ENCODE peak calls at places on chromosomes 11 and 22, in five cellular contexts. A is lower leg skin, F is NCI-H1092 treated with DMSO at 0.1 percent for 48 hours, R is posterior cingulate gyrus, J is smooth muscle cell of the brain vasculature. G is an unnamed sample.

GRCh38 chr11:116651098-116651756 is 121.6 kb downstream of the BUD13 start:
- DNase-seq in F (no peak), J (no peak), R (no peak), A (peak; percentile 53), G (no peak)

GRCh38 chr11:2787816-2788750 is 88.3 kb upstream of the KCNQ1OT1 start:
- DNase-seq in J (no peak), F (no peak), A (peak; percentile 66), R (peak; percentile 4), G (no peak)

GRCh38 chr22:23237201-23237798 is 57.0 kb downstream of the BCR start:
- DNase-seq in J (no peak), A (no peak), F (peak; percentile 93), R (peak; percentile 81), G (no peak)

GRCh38 chr22:42169055-42169469 is 38.5 kb upstream of the CYP2D6 start:
- DNase-seq in R (peak; percentile 47), J (peak; percentile 51), A (no peak), F (peak; percentile 73), G (peak; percentile 7)

GRCh38 chr11:118438314-118438931 is 2.1 kb downstream of the KMT2A start:
- DNase-seq in J (peak; percentile 76), R (peak; percentile 28), F (no peak), A (peak; percentile 87), G (peak; percentile 17)

GRCh38 chr11:93500759-93501158 is 42.4 kb downstream of the SMCO4 start:
- DNase-seq in A (no peak), J (no peak), R (no peak), F (no peak), G (no peak)

GRCh38 chr22:32123657-32124056 is 35.4 kb downstream of the C22orf42 start:
- DNase-seq in F (no peak), A (no peak), J (no peak), R (no peak), G (no peak)

GRCh38 chr11:13207665-13208594 is 69.7 kb upstream of the BMAL1 start:
- DNase-seq in J (no peak), A (no peak), F (peak; percentile 30), R (no peak), G (no peak)

GRCh38 chr22:45237065-45237990 is 3.4 kb downstream of the KIAA0930 start:
- DNase-seq in J (no peak), R (no peak), A (no peak), F (no peak), G (no peak)

GRCh38 chr11:73285721-73286120 is 13.6 kb downstream of the P2RY6 start:
- DNase-seq in R (no peak), F (no peak), A (no peak), J (no peak), G (no peak)

GRCh38 chr11:45930951-45931563 is 8.6 kb downstream of the LARGE2 start:
- DNase-seq in R (no peak), A (no peak), J (no peak), F (no peak), G (no peak)

GRCh38 chr11:61120865-61121831 is 18.9 kb downstream of the CD5 start:
- DNase-seq in J (no peak), R (peak; percentile 37), A (no peak), F (no peak), G (no peak)

GRCh38 chr11:76803023-76803422 is 19.9 kb downstream of the TSKU start:
- DNase-seq in F (no peak), A (no peak), R (no peak), J (no peak), G (no peak)

GRCh38 chr11:116498161-116498560 is 274.6 kb downstream of the BUD13 start:
- DNase-seq in F (no peak), J (no peak), R (no peak), A (no peak), G (no peak)

GRCh38 chr22:49867303-49868250 is 13.9 kb downstream of the ZBED4 start:
- DNase-seq in R (no peak), F (no peak), A (no peak), J (no peak), G (no peak)

GRCh38 chr11:41982975-41983374 is 523.5 kb upstream of the LRRC4C start:
- DNase-seq in J (no peak), R (no peak), F (no peak), A (no peak), G (no peak)

GRCh38 chr11:46075168-46075567 is 46.1 kb downstream of the PHF21A start:
- DNase-seq in F (no peak), A (no peak), R (no peak), J (peak; percentile 17), G (no peak)

GRCh38 chr22:27836181-27836580 is 34.6 kb upstream of the MN1 start:
- DNase-seq in F (no peak), A (no peak), R (no peak), J (no peak), G (no peak)

GRCh38 chr22:22167791-22168189 is 76.8 kb upstream of the VPREB1 start:
- DNase-seq in R (no peak), F (peak; percentile 76), A (no peak), J (no peak), G (no peak)

G was measured in NK-92 treated with Interleukin-12 subunit alpha and Interleukin-12 subunit beta, amount 100 ng/mL, for 24 hours.